ENCODE peak calls at places on chromosomes 16 and 17, in four cellular contexts. One of them, this sample, is unnamed.

GRCh38 chr16:85350973-85351372 is 238.7 kb upstream of the CIBAR2 start:
- DNase-seq in heart left ventricle: peak
- DNase-seq in adrenal gland: peak
- DNase-seq in sigmoid colon: peak
- DNase-seq in this sample: peak

GRCh38 chr17:48621410-48622387 is 4.5 kb downstream of the HOXB9 start:
- DNase-seq in heart left ventricle: no peak
- DNase-seq in adrenal gland: no peak
- DNase-seq in sigmoid colon: no peak
- DNase-seq in this sample: no peak

GRCh38 chr17:69227536-69227935 is 1.1 kb downstream of the ABCA10 start:
- DNase-seq in heart left ventricle: no peak
- DNase-seq in adrenal gland: no peak
- DNase-seq in sigmoid colon: no peak
- DNase-seq in this sample: no peak

GRCh38 chr16:71360378-71360777 is 1.9 kb downstream of the CALB2 start:
- DNase-seq in adrenal gland: peak
- DNase-seq in heart left ventricle: no peak
- DNase-seq in sigmoid colon: no peak
- DNase-seq in this sample: no peak

GRCh38 chr17:20281860-20282259 is 185.5 kb downstream of the LGALS9B start:
- DNase-seq in sigmoid colon: no peak
- DNase-seq in heart left ventricle: peak
- DNase-seq in adrenal gland: peak
- DNase-seq in this sample: no peak

GRCh38 chr17:35725917-35726608 is 5.4 kb upstream of the RASL10B start:
- DNase-seq in sigmoid colon: no peak
- DNase-seq in heart left ventricle: no peak
- DNase-seq in adrenal gland: no peak
- DNase-seq in this sample: no peak

GRCh38 chr16:10037771-10038170 is 144.5 kb downstream of the GRIN2A start:
- DNase-seq in sigmoid colon: no peak
- DNase-seq in adrenal gland: no peak
- DNase-seq in heart left ventricle: no peak
- DNase-seq in this sample: no peak

GRCh38 chr16:73018796-73019455 is 29.0 kb downstream of the ZFHX3 start:
- DNase-seq in sigmoid colon: peak
- DNase-seq in adrenal gland: no peak
- DNase-seq in heart left ventricle: no peak
- DNase-seq in this sample: no peak

GRCh38 chr17:42980766-42981397 is 517 bp downstream of the RUNDC1 start:
- DNase-seq in heart left ventricle: peak
- DNase-seq in sigmoid colon: peak
- DNase-seq in adrenal gland: peak
- DNase-seq in this sample: peak

GRCh38 chr16:48459167-48459566 is 74.0 kb upstream of the SIAH1 start:
- DNase-seq in heart left ventricle: no peak
- DNase-seq in adrenal gland: no peak
- DNase-seq in sigmoid colon: no peak
- DNase-seq in this sample: no peak

GRCh38 chr16:53159781-53160436 is 105.1 kb downstream of the CHD9 start:
- DNase-seq in adrenal gland: no peak
- DNase-seq in heart left ventricle: no peak
- DNase-seq in sigmoid colon: no peak
- DNase-seq in this sample: no peak

GRCh38 chr16:3012246-3012645 is 477 bp upstream of the CLDN9 start:
- DNase-seq in adrenal gland: no peak
- DNase-seq in heart left ventricle: no peak
- DNase-seq in sigmoid colon: no peak
- DNase-seq in this sample: no peak

GRCh38 chr16:19783363-19783762 is 65.3 kb downstream of the IQCK start:
- DNase-seq in sigmoid colon: no peak
- DNase-seq in heart left ventricle: no peak
- DNase-seq in adrenal gland: no peak
- DNase-seq in this sample: no peak

GRCh38 chr16:82653550-82654511 is 27.1 kb downstream of the CDH13 start:
- DNase-seq in adrenal gland: no peak
- DNase-seq in sigmoid colon: peak
- DNase-seq in heart left ventricle: no peak
- DNase-seq in this sample: no peak

GRCh38 chr17:32516450-32516849 is 29.7 kb downstream of the CDK5R1 start:
- DNase-seq in sigmoid colon: peak
- DNase-seq in adrenal gland: no peak
- DNase-seq in heart left ventricle: no peak
- DNase-seq in this sample: no peak

GRCh38 chr17:80704894-80705293 is 160.3 kb downstream of the RPTOR start:
- DNase-seq in heart left ventricle: no peak
- DNase-seq in sigmoid colon: no peak
- DNase-seq in adrenal gland: no peak
- DNase-seq in this sample: no peak

GRCh38 chr17:35666967-35667552 is 64.4 kb upstream of the RASL10B start:
- DNase-seq in sigmoid colon: no peak
- DNase-seq in heart left ventricle: no peak
- DNase-seq in adrenal gland: no peak
- DNase-seq in this sample: no peak

GRCh38 chr16:22192261-22193133 is 13.6 kb upstream of the EEF2K start:
- DNase-seq in adrenal gland: peak
- DNase-seq in heart left ventricle: peak
- DNase-seq in sigmoid colon: peak
- DNase-seq in this sample: peak

GRCh38 chr16:22191089-22191965 is 14.8 kb upstream of the EEF2K start:
- DNase-seq in adrenal gland: peak
- DNase-seq in sigmoid colon: peak
- DNase-seq in heart left ventricle: peak
- DNase-seq in this sample: peak

GRCh38 chr16:22191966-22192260 is 14.2 kb upstream of the EEF2K start:
- DNase-seq in sigmoid colon: no peak
- DNase-seq in adrenal gland: no peak
- DNase-seq in heart left ventricle: no peak
- DNase-seq in this sample: no peak

GRCh38 chr16:22194707-22195444 is 11.2 kb upstream of the EEF2K start:
- DNase-seq in adrenal gland: no peak
- DNase-seq in sigmoid colon: no peak
- DNase-seq in heart left ventricle: no peak
- DNase-seq in this sample: no peak

DNA sequence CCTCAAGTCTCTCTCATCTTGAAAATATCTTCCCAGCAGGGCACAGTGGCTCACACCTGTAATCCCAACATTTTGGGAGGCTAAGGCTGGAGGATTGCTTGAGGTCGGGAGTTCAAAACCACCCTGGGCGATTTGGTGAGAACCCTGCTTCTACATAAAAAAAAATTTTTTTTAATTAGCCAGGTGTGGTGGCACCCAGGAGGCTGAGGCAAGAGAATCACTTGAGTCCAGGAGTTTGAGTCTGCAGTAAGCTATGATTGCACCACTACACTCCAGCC is 13.0 kb upstream of the EEF2K start:
- DNase-seq in sigmoid colon: no peak
- DNase-seq in heart left ventricle: no peak
- DNase-seq in adrenal gland: no peak
- DNase-seq in this sample: no peak
- TF ChIP-seq POLR2A in sigmoid colon: no peak
- TF ChIP-seq POLR2A in heart left ventricle: no peak
- TF ChIP-seq POLR2A in adrenal gland: no peak
- TF ChIP-seq POLR2A in this sample: no peak

DNA sequence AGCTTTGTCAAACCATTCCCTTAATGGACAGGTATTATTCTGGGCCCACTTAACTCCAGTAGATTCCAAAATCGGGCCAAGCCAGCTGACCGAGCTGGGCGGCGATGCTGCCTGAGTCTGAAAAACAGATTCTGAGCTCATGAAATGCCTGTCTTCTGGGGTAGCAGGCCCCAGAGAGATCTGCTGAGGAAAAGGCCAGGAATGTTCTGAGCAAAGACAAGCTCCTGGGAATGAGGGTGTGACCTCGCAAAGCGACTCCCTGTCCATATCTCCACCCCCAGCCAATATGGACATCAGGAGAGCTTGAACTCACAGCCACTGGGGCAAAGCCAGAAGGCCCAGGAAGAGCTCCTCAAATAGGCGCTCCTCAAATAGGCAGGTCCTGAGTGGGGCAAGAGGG is 23.7 kb downstream of the ZNF423 start:
- DNase-seq in heart left ventricle: no peak
- DNase-seq in sigmoid colon: peak
- DNase-seq in adrenal gland: no peak
- DNase-seq in this sample: no peak
- H3K27ac ChIP-seq in heart left ventricle: peak
- H3K27ac ChIP-seq in sigmoid colon: peak
- H3K27ac ChIP-seq in adrenal gland: peak
- H3K27ac ChIP-seq in this sample: peak

GRCh38 chr16:89106533-89107208 is 13.0 kb downstream of the ACSF3 start:
- DNase-seq in sigmoid colon: no peak
- DNase-seq in adrenal gland: no peak
- DNase-seq in heart left ventricle: no peak
- DNase-seq in this sample: no peak

GRCh38 chr16:89105599-89106151 is 12.0 kb downstream of the ACSF3 start:
- DNase-seq in sigmoid colon: no peak
- DNase-seq in heart left ventricle: no peak
- DNase-seq in adrenal gland: no peak
- DNase-seq in this sample: no peak

GRCh38 chr16:89104303-89104702 is 10.7 kb downstream of the ACSF3 start:
- DNase-seq in sigmoid colon: no peak
- DNase-seq in heart left ventricle: no peak
- DNase-seq in adrenal gland: no peak
- DNase-seq in this sample: no peak

GRCh38 chr16:89103781-89104180 is 10.1 kb downstream of the ACSF3 start:
- DNase-seq in adrenal gland: no peak
- DNase-seq in heart left ventricle: no peak
- DNase-seq in sigmoid colon: no peak
- DNase-seq in this sample: no peak

GRCh38 chr16:89104930-89105571 is 11.4 kb downstream of the ACSF3 start:
- DNase-seq in heart left ventricle: no peak
- DNase-seq in adrenal gland: no peak
- DNase-seq in sigmoid colon: no peak
- DNase-seq in this sample: no peak
- TF ChIP-seq POLR2A in heart left ventricle: no peak
- TF ChIP-seq POLR2A in adrenal gland: no peak
- TF ChIP-seq POLR2A in sigmoid colon: no peak
- TF ChIP-seq POLR2A in this sample: no peak

DNA sequence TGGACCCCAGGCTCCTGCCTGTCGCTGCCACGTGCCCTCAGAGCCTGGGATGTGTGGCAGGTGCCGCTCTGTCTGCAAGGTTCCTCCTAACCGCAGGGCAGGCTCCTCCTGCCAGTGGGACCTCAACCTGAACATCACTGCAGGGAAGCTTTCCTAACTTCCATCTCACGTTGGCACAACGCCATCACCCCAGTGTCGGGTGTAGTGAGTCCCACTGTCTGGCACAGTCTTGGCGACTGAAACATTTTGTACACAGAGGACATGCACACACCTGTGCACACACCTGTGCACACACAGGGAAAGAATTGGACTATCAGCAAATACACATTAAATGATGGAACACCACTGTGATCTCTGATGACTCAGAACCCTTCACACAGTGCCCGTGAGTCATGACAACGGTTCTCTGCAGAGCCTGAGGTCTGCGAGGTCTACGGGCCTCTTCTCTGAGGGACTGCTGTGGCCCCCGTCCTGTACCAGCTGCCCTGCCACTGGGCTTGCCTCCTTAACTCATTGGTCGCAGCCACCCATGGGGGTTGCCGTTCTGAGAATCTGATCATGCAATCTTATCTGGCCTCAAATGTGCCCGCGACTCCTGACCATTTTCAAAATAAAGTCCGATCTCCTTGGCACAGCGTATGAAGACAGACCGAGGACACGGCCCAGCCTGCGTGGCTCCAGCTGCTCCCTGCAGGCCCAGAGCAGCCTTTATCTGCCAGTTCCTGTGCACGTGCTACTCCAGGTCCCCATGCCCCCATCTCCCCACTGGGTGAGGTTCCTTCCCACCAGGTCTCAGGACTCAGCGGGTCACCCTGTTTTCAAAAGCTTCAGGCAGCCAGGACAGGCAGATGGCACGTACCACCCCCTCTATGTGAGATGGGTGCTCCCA is 7.6 kb downstream of the CCDC57 start:
- DNase-seq in heart left ventricle: no peak
- DNase-seq in sigmoid colon: no peak
- DNase-seq in adrenal gland: no peak
- DNase-seq in this sample: no peak
- H3K27ac ChIP-seq in heart left ventricle: no peak
- H3K27ac ChIP-seq in sigmoid colon: peak
- H3K27ac ChIP-seq in adrenal gland: peak
- H3K27ac ChIP-seq in this sample: no peak

DNA sequence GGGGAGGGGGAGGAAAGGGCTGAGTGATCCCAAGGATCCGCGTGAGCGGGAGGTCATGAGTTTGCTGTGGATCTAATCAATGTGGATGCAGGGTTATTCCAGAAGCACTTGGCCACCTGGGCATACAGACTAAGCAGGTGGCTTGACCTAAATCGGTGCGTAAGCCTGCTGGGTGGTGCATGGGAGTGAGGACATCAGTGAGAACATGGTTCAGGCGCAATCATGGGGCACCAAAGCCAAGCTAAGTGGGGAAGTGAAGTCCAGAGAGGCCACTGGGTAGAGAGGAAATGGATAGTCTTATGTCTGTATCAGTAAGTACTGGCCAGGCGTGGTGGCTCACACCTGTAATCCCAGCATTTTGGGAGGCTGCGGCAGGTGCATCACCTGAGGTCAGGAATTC is 18.9 kb upstream of the MFSD6L start:
- DNase-seq in heart left ventricle: no peak
- DNase-seq in sigmoid colon: peak
- DNase-seq in adrenal gland: no peak
- DNase-seq in this sample: no peak
- TF ChIP-seq POLR2A in heart left ventricle: no peak
- TF ChIP-seq POLR2A in sigmoid colon: no peak
- TF ChIP-seq POLR2A in adrenal gland: no peak
- TF ChIP-seq POLR2A in this sample: no peak

GRCh38 chr16:81492307-81492706 is 47.7 kb downstream of the CMIP start:
- DNase-seq in sigmoid colon: no peak
- DNase-seq in adrenal gland: no peak
- DNase-seq in heart left ventricle: no peak
- DNase-seq in this sample: no peak
- H3K27ac ChIP-seq in sigmoid colon: peak
- H3K27ac ChIP-seq in adrenal gland: peak
- H3K27ac ChIP-seq in heart left ventricle: peak
- H3K27ac ChIP-seq in this sample: peak

GRCh38 chr17:60602871-60603270 is 2.9 kb downstream of the PPM1D start:
- DNase-seq in sigmoid colon: no peak
- DNase-seq in adrenal gland: no peak
- DNase-seq in heart left ventricle: no peak
- DNase-seq in this sample: no peak
- TF ChIP-seq POLR2A in sigmoid colon: no peak
- TF ChIP-seq POLR2A in adrenal gland: no peak
- TF ChIP-seq POLR2A in heart left ventricle: no peak
- TF ChIP-seq POLR2A in this sample: no peak

This sample was measured in uterus.